ENCODE peak calls at places on chromosome 10, in six cellular contexts. One of them, this sample, is unnamed.
A peak's percentile ranks its signal among the peaks of the same experiment; 100 is the strongest.

GRCh38 chr10:98041352-98042043 is 11.1 kb upstream of the CRTAC1 start:
- DNase-seq in H1: peak; percentile 49
- DNase-seq in K562: peak; percentile 67
- DNase-seq in GM12878: no peak
- DNase-seq in GM12891: no peak
- DNase-seq in HepG2: peak; percentile 54
- DNase-seq in this sample: no peak

GRCh38 chr10:12513003-12513365 is 163.6 kb downstream of the CAMK1D start:
- DNase-seq in H1: no peak
- DNase-seq in GM12878: no peak
- DNase-seq in K562: no peak
- DNase-seq in GM12891: no peak
- DNase-seq in HepG2: no peak
- DNase-seq in this sample: no peak

GRCh38 chr10:22427101-22427500 is 81.8 kb downstream of the SPAG6 start:
- DNase-seq in GM12878: no peak
- DNase-seq in K562: peak; percentile 80
- DNase-seq in H1: no peak
- DNase-seq in GM12891: no peak
- DNase-seq in HepG2: no peak
- DNase-seq in this sample: no peak

GRCh38 chr10:69703766-69704191 is 73.7 kb downstream of the FAM241B start:
- DNase-seq in HepG2: no peak
- DNase-seq in K562: no peak
- DNase-seq in H1: no peak
- DNase-seq in GM12878: no peak
- DNase-seq in GM12891: no peak
- DNase-seq in this sample: no peak

GRCh38 chr10:94315975-94316464 is 46.7 kb downstream of the NOC3L start:
- DNase-seq in GM12878: no peak
- DNase-seq in H1: no peak
- DNase-seq in HepG2: peak; percentile 67
- DNase-seq in GM12891: no peak
- DNase-seq in K562: no peak
- DNase-seq in this sample: no peak

GRCh38 chr10:90051474-90051873 is 350.1 kb downstream of the KIF20B start:
- DNase-seq in GM12878: peak; percentile 49
- DNase-seq in HepG2: no peak
- DNase-seq in H1: no peak
- DNase-seq in K562: no peak
- DNase-seq in GM12891: no peak
- DNase-seq in this sample: no peak

GRCh38 chr10:75940742-75941141 is 509.3 kb downstream of the LRMDA start:
- DNase-seq in K562: no peak
- DNase-seq in GM12891: no peak
- DNase-seq in H1: no peak
- DNase-seq in GM12878: no peak
- DNase-seq in HepG2: no peak
- DNase-seq in this sample: no peak

GRCh38 chr10:34505338-34505737 is 309.8 kb downstream of the PARD3 start:
- DNase-seq in K562: no peak
- DNase-seq in GM12878: no peak
- DNase-seq in HepG2: no peak
- DNase-seq in H1: no peak
- DNase-seq in GM12891: no peak
- DNase-seq in this sample: no peak

GRCh38 chr10:17092986-17093803 is 36.4 kb downstream of the CUBN start:
- DNase-seq in HepG2: no peak
- DNase-seq in GM12878: no peak
- DNase-seq in K562: no peak
- DNase-seq in GM12891: no peak
- DNase-seq in H1: no peak
- DNase-seq in this sample: no peak

GRCh38 chr10:102713483-102713813 is 749 bp downstream of the ARL3 start:
- DNase-seq in K562: no peak
- DNase-seq in GM12891: no peak
- DNase-seq in H1: no peak
- DNase-seq in HepG2: no peak
- DNase-seq in GM12878: no peak
- DNase-seq in this sample: no peak

GRCh38 chr10:103839867-103840746 is 15.3 kb downstream of the SH3PXD2A start:
- DNase-seq in HepG2: no peak
- DNase-seq in GM12891: no peak
- DNase-seq in H1: no peak
- DNase-seq in GM12878: no peak
- DNase-seq in K562: no peak
- DNase-seq in this sample: no peak

DNA sequence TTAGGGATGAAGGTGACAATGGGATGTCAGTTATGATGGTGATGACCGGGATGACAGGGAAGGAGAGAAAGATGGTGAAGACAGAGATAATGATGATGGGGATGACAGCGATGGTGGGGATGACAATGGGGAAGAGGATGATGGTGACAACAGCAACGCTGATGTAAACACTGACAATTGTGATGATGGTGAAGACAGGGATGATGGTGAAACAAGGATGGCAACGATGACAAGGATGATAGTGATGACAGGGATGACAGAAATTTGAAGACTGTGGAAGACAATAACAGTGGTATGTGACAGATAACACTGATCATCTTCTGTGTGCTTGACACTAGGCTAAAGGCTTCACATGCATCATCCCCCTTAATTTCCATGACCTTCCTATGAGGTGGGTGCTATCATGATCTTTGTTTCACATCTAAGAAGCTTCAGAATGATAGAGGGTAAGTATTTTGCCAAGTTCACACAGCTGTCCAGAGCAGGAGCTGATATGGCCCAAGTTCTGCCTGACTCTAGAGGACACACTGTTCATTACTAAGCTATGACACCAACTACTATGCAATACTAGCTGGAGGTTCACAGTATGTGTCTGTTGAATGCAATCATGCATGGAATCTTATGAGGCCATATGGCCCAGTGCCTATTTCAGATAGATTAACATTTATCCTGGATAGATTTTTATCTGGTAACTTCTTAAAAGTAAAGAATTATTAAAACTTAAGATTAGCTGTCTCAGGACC is 105.6 kb downstream of the RNLS start:
- DNase-seq in GM12878: no peak
- DNase-seq in GM12891: no peak
- DNase-seq in K562: no peak
- DNase-seq in HepG2: no peak
- DNase-seq in H1: no peak
- DNase-seq in this sample: no peak
- TF ChIP-seq POLR2A in GM12878: no peak
- TF ChIP-seq POLR2A in GM12891: no peak
- TF ChIP-seq POLR2A in K562: no peak
- TF ChIP-seq POLR2A in HepG2: no peak
- TF ChIP-seq POLR2A in H1: no peak
- TF ChIP-seq POLR2A in this sample: no peak

DNA sequence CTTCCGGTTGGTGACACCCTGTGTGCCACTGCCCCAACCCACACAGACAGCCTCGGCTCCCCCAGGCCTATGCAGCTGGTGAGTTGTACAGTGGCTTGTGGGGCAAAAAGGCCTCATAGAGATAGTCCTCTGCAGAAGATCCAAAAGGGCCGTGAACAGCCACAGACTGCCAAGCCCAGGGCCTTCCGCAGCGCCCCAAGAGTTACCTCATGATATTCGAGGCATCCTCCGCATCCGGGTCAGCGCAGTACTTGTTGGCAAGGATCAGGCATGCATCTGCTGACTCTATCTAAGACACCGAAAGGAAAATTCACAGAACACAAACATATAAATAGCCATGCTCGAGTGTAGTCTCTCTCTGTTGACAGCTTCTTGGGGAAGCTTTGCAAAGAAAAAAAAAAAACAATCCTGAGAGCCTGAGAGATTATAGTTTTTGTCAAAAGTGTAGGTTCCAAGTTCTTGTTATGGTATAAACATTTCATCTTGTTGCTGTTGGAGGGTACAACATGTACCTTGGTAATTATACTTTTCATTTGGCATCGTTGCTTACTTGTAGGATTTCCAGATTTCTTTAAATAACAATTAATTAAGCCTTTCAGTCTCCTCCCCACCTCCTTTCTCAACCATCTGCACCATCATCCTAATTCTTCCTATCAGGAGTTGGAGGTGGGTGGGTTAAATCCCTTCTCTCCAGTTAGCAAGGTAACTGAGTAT is 553.0 kb downstream of the KCNMA1 start:
- DNase-seq in GM12878: no peak
- DNase-seq in K562: no peak
- DNase-seq in GM12891: no peak
- DNase-seq in HepG2: no peak
- DNase-seq in H1: no peak
- DNase-seq in this sample: no peak
- TF ChIP-seq TAF1 in GM12878: no peak
- TF ChIP-seq TAF1 in K562: no peak
- TF ChIP-seq TAF1 in GM12891: no peak
- TF ChIP-seq TAF1 in HepG2: no peak
- TF ChIP-seq TAF1 in H1: no peak
- TF ChIP-seq TAF1 in this sample: no peak

GRCh38 chr10:62456611-62457101 is 82.5 kb downstream of the ZNF365 start:
- DNase-seq in HepG2: no peak
- DNase-seq in K562: no peak
- DNase-seq in GM12891: peak; percentile 30
- DNase-seq in GM12878: peak; percentile 86
- DNase-seq in H1: no peak
- DNase-seq in this sample: peak; percentile 14

GRCh38 chr10:62459500-62459899 is 85.3 kb downstream of the ZNF365 start:
- DNase-seq in H1: no peak
- DNase-seq in K562: no peak
- DNase-seq in GM12891: no peak
- DNase-seq in GM12878: no peak
- DNase-seq in HepG2: no peak
- DNase-seq in this sample: no peak

GRCh38 chr10:62457196-62457595 is 83.0 kb downstream of the ZNF365 start:
- DNase-seq in HepG2: no peak
- DNase-seq in GM12878: no peak
- DNase-seq in K562: no peak
- DNase-seq in GM12891: no peak
- DNase-seq in H1: no peak
- DNase-seq in this sample: no peak

GRCh38 chr10:62459072-62459471 is 84.9 kb downstream of the ZNF365 start:
- DNase-seq in K562: no peak
- DNase-seq in GM12891: no peak
- DNase-seq in H1: no peak
- DNase-seq in GM12878: no peak
- DNase-seq in HepG2: no peak
- DNase-seq in this sample: no peak

DNA sequence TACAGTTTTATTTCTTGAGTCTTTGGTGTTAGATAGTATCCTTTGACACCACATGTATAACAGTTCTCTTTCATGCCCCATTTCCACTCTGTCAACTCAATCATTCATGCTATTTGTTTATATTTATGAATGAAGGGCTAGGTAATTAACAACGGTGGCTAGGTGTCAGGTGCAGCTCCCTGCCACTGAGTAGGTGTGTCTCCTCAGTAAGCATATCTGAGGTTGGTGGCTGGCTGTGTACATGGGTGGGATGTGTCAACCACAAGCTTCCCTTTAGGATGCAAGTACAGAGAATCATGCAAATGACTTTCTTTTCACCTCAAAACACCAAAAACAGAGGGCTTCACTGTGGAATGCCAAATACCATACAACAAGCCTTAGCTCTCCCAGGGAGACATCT is 83.4 kb downstream of the ZNF365 start:
- DNase-seq in K562: no peak
- DNase-seq in H1: no peak
- DNase-seq in HepG2: no peak
- DNase-seq in GM12891: no peak
- DNase-seq in GM12878: no peak
- DNase-seq in this sample: no peak
- TF ChIP-seq POLR2AphosphoS5 in K562: no peak
- TF ChIP-seq POLR2AphosphoS5 in H1: no peak
- TF ChIP-seq POLR2AphosphoS5 in HepG2: no peak
- TF ChIP-seq POLR2AphosphoS5 in GM12891: no peak
- TF ChIP-seq POLR2AphosphoS5 in GM12878: no peak
- TF ChIP-seq POLR2AphosphoS5 in this sample: no peak

GRCh38 chr10:87960230-87960629 is 96.8 kb downstream of the PTEN start:
- DNase-seq in GM12891: no peak
- DNase-seq in H1: no peak
- DNase-seq in K562: no peak
- DNase-seq in GM12878: no peak
- DNase-seq in HepG2: no peak
- DNase-seq in this sample: no peak
- TF ChIP-seq POLR2A in GM12891: no peak
- TF ChIP-seq POLR2A in H1: no peak
- TF ChIP-seq POLR2A in K562: no peak
- TF ChIP-seq POLR2A in GM12878: no peak
- TF ChIP-seq POLR2A in HepG2: no peak
- TF ChIP-seq POLR2A in this sample: no peak

GRCh38 chr10:42972946-42973345 is 103.9 kb upstream of the RET start:
- DNase-seq in GM12891: no peak
- DNase-seq in K562: no peak
- DNase-seq in GM12878: no peak
- DNase-seq in HepG2: no peak
- DNase-seq in H1: no peak
- DNase-seq in this sample: no peak
- TF ChIP-seq TAF1 in GM12891: no peak
- TF ChIP-seq TAF1 in K562: no peak
- TF ChIP-seq TAF1 in GM12878: no peak
- TF ChIP-seq TAF1 in HepG2: no peak
- TF ChIP-seq TAF1 in H1: no peak
- TF ChIP-seq TAF1 in this sample: no peak

GRCh38 chr10:67141300-67141699 is 215.5 kb downstream of the LRRTM3 start:
- DNase-seq in HepG2: no peak
- DNase-seq in H1: no peak
- DNase-seq in GM12878: no peak
- DNase-seq in K562: no peak
- DNase-seq in GM12891: no peak
- DNase-seq in this sample: no peak
- TF ChIP-seq POLR2AphosphoS5 in HepG2: no peak
- TF ChIP-seq POLR2AphosphoS5 in H1: no peak
- TF ChIP-seq POLR2AphosphoS5 in GM12878: no peak
- TF ChIP-seq POLR2AphosphoS5 in K562: no peak
- TF ChIP-seq POLR2AphosphoS5 in GM12891: no peak
- TF ChIP-seq POLR2AphosphoS5 in this sample: no peak

DNA sequence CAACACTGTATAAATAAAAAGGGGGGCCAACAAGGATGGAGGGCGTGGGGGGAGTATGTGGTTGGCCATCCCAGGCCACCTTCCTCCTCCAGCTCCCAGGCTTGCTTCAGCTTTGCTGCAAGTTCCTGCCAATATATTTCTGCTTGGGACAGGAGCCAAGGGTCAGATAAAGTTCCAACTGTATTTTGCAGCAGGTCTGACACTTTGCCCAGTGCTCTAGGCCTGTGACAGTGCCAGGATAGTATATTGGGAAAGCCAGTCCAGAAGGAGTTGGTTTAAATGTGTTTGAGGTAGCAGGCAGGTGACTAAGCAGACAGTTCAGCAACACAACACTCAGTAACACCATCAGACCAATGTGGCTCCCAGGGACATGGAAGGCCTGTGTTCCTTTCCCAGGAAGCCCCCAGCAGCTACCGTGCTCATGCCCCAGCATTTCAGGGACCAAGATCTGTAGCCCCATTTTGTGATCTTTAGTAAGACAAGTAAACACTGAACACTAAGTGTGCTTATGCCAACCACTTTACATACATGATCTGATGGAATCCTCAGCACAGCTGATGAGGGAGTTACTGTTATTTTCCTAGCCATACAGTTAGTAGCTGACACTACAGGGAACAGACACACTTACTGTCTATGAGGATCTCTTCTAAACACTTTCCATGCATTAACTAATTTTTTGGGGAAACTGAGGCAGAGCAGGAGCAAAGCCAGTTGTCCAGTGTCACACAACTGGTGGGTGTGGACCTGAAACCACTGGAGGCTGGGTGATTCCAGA is 38.9 kb downstream of the DNAJB12 start:
- DNase-seq in K562: no peak
- DNase-seq in H1: no peak
- DNase-seq in GM12878: no peak
- DNase-seq in HepG2: no peak
- DNase-seq in GM12891: no peak
- DNase-seq in this sample: no peak
- TF ChIP-seq POLR2A in K562: no peak
- TF ChIP-seq POLR2A in H1: no peak
- TF ChIP-seq POLR2A in GM12878: no peak
- TF ChIP-seq POLR2A in HepG2: no peak
- TF ChIP-seq POLR2A in GM12891: no peak
- TF ChIP-seq POLR2A in this sample: no peak